ENCODE peak calls at places on chromosomes 13 and 19, in four cellular contexts. A is H1, P is K562, O is HCT116. V is an unnamed sample.

GRCh38 chr19:5974721-5975387 is 3.1 kb downstream of the RANBP3 start:
- DNase-seq in A (no peak), O (no peak), P (no peak), V (no peak)

GRCh38 chr19:11494634-11495285 is 10.9 kb downstream of the ZNF653 start:
- DNase-seq in P (no peak), A (no peak), O (no peak), V (no peak)

GRCh38 chr13:37686501-37686900 is 87.9 kb upstream of the POSTN start:
- DNase-seq in A (no peak), P (no peak), O (no peak), V (no peak)

GRCh38 chr13:93496985-93497673 is 270.5 kb downstream of the GPC6 start:
- DNase-seq in O (no peak), A (no peak), P (no peak), V (no peak)

GRCh38 chr13:28173793-28174192 is 35.4 kb downstream of the PAN3 start:
- DNase-seq in P (no peak), O (no peak), A (no peak), V (no peak)

GRCh38 chr13:51318876-51319275 is 20.6 kb upstream of the SERPINE3 start:
- DNase-seq in P (no peak), O (no peak), A (no peak), V (no peak)

GRCh38 chr13:113998781-113999617 is 25.1 kb upstream of the C13orf46 start:
- DNase-seq in O (no peak), P (no peak), A (no peak), V (no peak)

GRCh38 chr19:2567580-2567979 is 91.7 kb downstream of the GADD45B start:
- DNase-seq in A (no peak), P (no peak), O (no peak), V (peak; percentile 6)

GRCh38 chr19:56170261-56170660 is 5.5 kb upstream of the GALP start:
- DNase-seq in O (no peak), P (peak; percentile 46), A (no peak), V (no peak)

GRCh38 chr19:4197625-4198466 is 15.4 kb downstream of the ANKRD24 start:
- DNase-seq in O (no peak), A (no peak), P (peak; percentile 84), V (peak; percentile 77)

GRCh38 chr13:113791226-113791625 is 32.2 kb downstream of the TMEM255B start:
- DNase-seq in P (no peak), O (no peak), A (no peak), V (no peak)

GRCh38 chr19:55690109-55690768 is 15.2 kb downstream of the EPN1 start:
- DNase-seq in A (no peak), P (no peak), O (no peak), V (no peak)

DNA sequence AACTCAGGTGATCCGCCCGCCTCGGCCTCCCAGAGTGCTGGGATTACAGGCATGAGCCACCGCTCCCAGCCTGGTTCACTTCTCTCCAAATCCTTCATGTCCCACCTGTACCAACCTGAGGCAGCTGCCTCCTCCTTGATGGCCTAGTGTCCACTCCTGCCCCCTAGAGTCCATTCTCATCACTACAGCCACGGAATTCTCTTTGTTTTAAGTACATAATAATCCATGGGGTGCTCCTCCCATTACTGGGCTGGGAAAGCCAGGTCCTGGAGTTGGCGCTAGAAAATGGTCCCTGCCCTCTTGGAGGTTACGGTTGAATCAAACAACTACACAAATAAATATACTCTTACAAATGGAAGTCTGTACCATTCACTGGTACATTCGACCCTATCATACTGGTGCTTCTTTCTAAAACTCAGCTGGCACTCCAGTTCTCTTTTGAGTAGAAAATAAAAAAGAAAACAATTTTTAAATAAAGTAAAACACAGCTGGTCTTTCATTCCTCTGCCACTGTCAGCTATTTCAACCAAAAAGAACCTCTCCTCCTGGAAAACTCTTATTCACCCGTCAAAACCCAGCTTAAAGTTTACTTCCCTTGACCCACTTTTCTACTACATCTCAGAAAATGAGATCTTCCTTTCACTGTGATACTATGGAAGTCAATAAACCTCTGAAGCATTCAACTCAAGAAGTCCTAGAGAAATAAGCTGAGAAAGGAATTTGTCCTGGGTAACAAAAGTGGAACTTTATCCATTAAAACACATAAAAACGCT is 22.4 kb upstream of the ARHGEF18 start:
- DNase-seq in O (peak; percentile 39), P (peak; percentile 74), A (peak; percentile 89), V (peak; percentile 80)
- TF ChIP-seq ATF3 in O (no peak), P (no peak), A (no peak), V (no peak)

GRCh38 chr13:90365130-90365529 is 982.4 kb upstream of the MIR17HG start:
- DNase-seq in A (no peak), P (no peak), O (no peak), V (no peak)
- TF ChIP-seq CTCF in A (no peak), P (no peak), O (peak; percentile 10), V (no peak)

GRCh38 chr19:16571689-16572331 is 405 bp downstream of the SLC35E1 start:
- DNase-seq in P (no peak), O (no peak), A (no peak), V (peak; percentile 42)
- TF ChIP-seq ATF3 in P (no peak), O (no peak), A (no peak), V (no peak)

GRCh38 chr19:46621191-46622117 is 3.4 kb downstream of the PTGIR start:
- DNase-seq in A (no peak), O (no peak), P (no peak), V (peak; percentile 47)
- TF ChIP-seq CTCF in A (peak; percentile 45), O (peak; percentile 44), P (no peak), V (no peak)

GRCh38 chr13:65856464-65856863 is 1373.7 kb downstream of the PCDH9 start:
- DNase-seq in O (no peak), A (no peak), P (no peak), V (no peak)
- TF ChIP-seq ATF3 in O (no peak), A (no peak), P (no peak), V (no peak)

GRCh38 chr13:98020271-98020670 is 66.8 kb downstream of the IPO5 start:
- DNase-seq in P (no peak), A (no peak), O (no peak), V (no peak)
- TF ChIP-seq CTCF in P (no peak), A (no peak), O (no peak), V (no peak)

GRCh38 chr19:34888091-34888490 is 38.6 kb upstream of the ZNF30 start:
- DNase-seq in A (no peak), O (no peak), P (no peak), V (peak; percentile 32)
- TF ChIP-seq ATF3 in A (no peak), O (no peak), P (no peak), V (no peak)

GRCh38 chr13:75537401-75538365 is at the start of gene COMMD6:
- DNase-seq in A (peak; percentile 91), O (peak; percentile 91), P (peak; percentile 76), V (peak; percentile 92)
- TF ChIP-seq CTCF in A (no peak), O (no peak), P (no peak), V (peak; percentile 27)